ENCODE peak calls at places on chromosome 7, in nine cellular contexts. One of them, this sample, is unnamed.

GRCh38 chr7:20219446-20220292 is 2.5 kb upstream of the MACC1 start:
- DNase-seq in right cardiac atrium: peak; percentile 78
- DNase-seq in stimulated activated naive B cell treated with anti-CD40 and anti-IgM and Interleukin-4, amounts not matched to agents 10 μg/mL and 1 μg/mL and 100 μg/mL, for 72 hours: peak; percentile 83
- DNase-seq in LHCN-M2: peak; percentile 100
- DNase-seq in astrocyte of the spinal cord: peak; percentile 96
- DNase-seq in GM12865: peak; percentile 99
- DNase-seq in hepatic stellate cell: peak; percentile 22
- DNase-seq in progenitor cell of endocrine pancreas: peak; percentile 22
- DNase-seq in NCI-H2029: peak; percentile 97
- DNase-seq in this sample: no peak

GRCh38 chr7:100886936-100887185 is 2.7 kb downstream of the UFSP1 start:
- DNase-seq in right cardiac atrium: no peak
- DNase-seq in stimulated activated naive B cell treated with anti-CD40 and anti-IgM and Interleukin-4, amounts not matched to agents 10 μg/mL and 1 μg/mL and 100 μg/mL, for 72 hours: no peak
- DNase-seq in LHCN-M2: no peak
- DNase-seq in astrocyte of the spinal cord: no peak
- DNase-seq in GM12865: no peak
- DNase-seq in hepatic stellate cell: no peak
- DNase-seq in progenitor cell of endocrine pancreas: no peak
- DNase-seq in NCI-H2029: no peak
- DNase-seq in this sample: no peak

GRCh38 chr7:65798111-65799075 is 74.5 kb upstream of the VKORC1L1 start:
- DNase-seq in right cardiac atrium: no peak
- DNase-seq in stimulated activated naive B cell treated with anti-CD40 and anti-IgM and Interleukin-4, amounts not matched to agents 10 μg/mL and 1 μg/mL and 100 μg/mL, for 72 hours: no peak
- DNase-seq in LHCN-M2: peak; percentile 72
- DNase-seq in astrocyte of the spinal cord: peak; percentile 76
- DNase-seq in GM12865: peak; percentile 86
- DNase-seq in hepatic stellate cell: no peak
- DNase-seq in progenitor cell of endocrine pancreas: no peak
- DNase-seq in NCI-H2029: no peak
- DNase-seq in this sample: no peak

GRCh38 chr7:41048771-41049170 is 654.1 kb downstream of the INHBA start:
- DNase-seq in right cardiac atrium: no peak
- DNase-seq in stimulated activated naive B cell treated with anti-CD40 and anti-IgM and Interleukin-4, amounts not matched to agents 10 μg/mL and 1 μg/mL and 100 μg/mL, for 72 hours: no peak
- DNase-seq in LHCN-M2: no peak
- DNase-seq in astrocyte of the spinal cord: no peak
- DNase-seq in GM12865: no peak
- DNase-seq in hepatic stellate cell: no peak
- DNase-seq in progenitor cell of endocrine pancreas: no peak
- DNase-seq in NCI-H2029: no peak
- DNase-seq in this sample: no peak

GRCh38 chr7:156604836-156605695 is 35.5 kb upstream of the RNF32 start:
- DNase-seq in right cardiac atrium: no peak
- DNase-seq in stimulated activated naive B cell treated with anti-CD40 and anti-IgM and Interleukin-4, amounts not matched to agents 10 μg/mL and 1 μg/mL and 100 μg/mL, for 72 hours: no peak
- DNase-seq in LHCN-M2: no peak
- DNase-seq in astrocyte of the spinal cord: no peak
- DNase-seq in GM12865: no peak
- DNase-seq in hepatic stellate cell: no peak
- DNase-seq in progenitor cell of endocrine pancreas: no peak
- DNase-seq in NCI-H2029: no peak
- DNase-seq in this sample: no peak

GRCh38 chr7:148623586-148624282 is 33.2 kb downstream of the C7orf33 start:
- DNase-seq in right cardiac atrium: no peak
- DNase-seq in stimulated activated naive B cell treated with anti-CD40 and anti-IgM and Interleukin-4, amounts not matched to agents 10 μg/mL and 1 μg/mL and 100 μg/mL, for 72 hours: no peak
- DNase-seq in LHCN-M2: peak; percentile 92
- DNase-seq in astrocyte of the spinal cord: peak; percentile 73
- DNase-seq in GM12865: no peak
- DNase-seq in hepatic stellate cell: no peak
- DNase-seq in progenitor cell of endocrine pancreas: no peak
- DNase-seq in NCI-H2029: no peak
- DNase-seq in this sample: no peak

GRCh38 chr7:7595451-7595850 is 28.8 kb downstream of the MIOS start:
- DNase-seq in right cardiac atrium: no peak
- DNase-seq in stimulated activated naive B cell treated with anti-CD40 and anti-IgM and Interleukin-4, amounts not matched to agents 10 μg/mL and 1 μg/mL and 100 μg/mL, for 72 hours: no peak
- DNase-seq in LHCN-M2: peak; percentile 62
- DNase-seq in astrocyte of the spinal cord: peak; percentile 35
- DNase-seq in GM12865: no peak
- DNase-seq in hepatic stellate cell: peak; percentile 11
- DNase-seq in progenitor cell of endocrine pancreas: no peak
- DNase-seq in NCI-H2029: peak; percentile 10
- DNase-seq in this sample: no peak

GRCh38 chr7:33705333-33705833 is 200.0 kb upstream of the BMPER start:
- DNase-seq in right cardiac atrium: no peak
- DNase-seq in stimulated activated naive B cell treated with anti-CD40 and anti-IgM and Interleukin-4, amounts not matched to agents 10 μg/mL and 1 μg/mL and 100 μg/mL, for 72 hours: no peak
- DNase-seq in LHCN-M2: no peak
- DNase-seq in astrocyte of the spinal cord: no peak
- DNase-seq in GM12865: no peak
- DNase-seq in hepatic stellate cell: no peak
- DNase-seq in progenitor cell of endocrine pancreas: no peak
- DNase-seq in NCI-H2029: no peak
- DNase-seq in this sample: no peak

GRCh38 chr7:120805636-120806388 is 52.1 kb downstream of the TSPAN12 start:
- DNase-seq in right cardiac atrium: no peak
- DNase-seq in stimulated activated naive B cell treated with anti-CD40 and anti-IgM and Interleukin-4, amounts not matched to agents 10 μg/mL and 1 μg/mL and 100 μg/mL, for 72 hours: peak; percentile 12
- DNase-seq in LHCN-M2: peak; percentile 72
- DNase-seq in astrocyte of the spinal cord: peak; percentile 59
- DNase-seq in GM12865: peak; percentile 79
- DNase-seq in hepatic stellate cell: peak; percentile 9
- DNase-seq in progenitor cell of endocrine pancreas: peak; percentile 37
- DNase-seq in NCI-H2029: peak; percentile 40
- DNase-seq in this sample: peak; percentile 31

GRCh38 chr7:27611043-27611442 is 51.6 kb downstream of the HIBADH start:
- DNase-seq in right cardiac atrium: no peak
- DNase-seq in stimulated activated naive B cell treated with anti-CD40 and anti-IgM and Interleukin-4, amounts not matched to agents 10 μg/mL and 1 μg/mL and 100 μg/mL, for 72 hours: no peak
- DNase-seq in LHCN-M2: no peak
- DNase-seq in astrocyte of the spinal cord: no peak
- DNase-seq in GM12865: no peak
- DNase-seq in hepatic stellate cell: no peak
- DNase-seq in progenitor cell of endocrine pancreas: no peak
- DNase-seq in NCI-H2029: peak; percentile 2
- DNase-seq in this sample: no peak

GRCh38 chr7:101077303-101078086 is 7.8 kb upstream of the TRIM56 start:
- DNase-seq in right cardiac atrium: peak; percentile 88
- DNase-seq in stimulated activated naive B cell treated with anti-CD40 and anti-IgM and Interleukin-4, amounts not matched to agents 10 μg/mL and 1 μg/mL and 100 μg/mL, for 72 hours: peak; percentile 75
- DNase-seq in LHCN-M2: peak; percentile 73
- DNase-seq in astrocyte of the spinal cord: peak; percentile 72
- DNase-seq in GM12865: peak; percentile 80
- DNase-seq in hepatic stellate cell: peak; percentile 83
- DNase-seq in progenitor cell of endocrine pancreas: peak; percentile 78
- DNase-seq in NCI-H2029: peak; percentile 68
- DNase-seq in this sample: peak; percentile 83

GRCh38 chr7:40490603-40490924 is 355.8 kb downstream of the SUGCT start:
- DNase-seq in right cardiac atrium: no peak
- DNase-seq in stimulated activated naive B cell treated with anti-CD40 and anti-IgM and Interleukin-4, amounts not matched to agents 10 μg/mL and 1 μg/mL and 100 μg/mL, for 72 hours: no peak
- DNase-seq in LHCN-M2: no peak
- DNase-seq in astrocyte of the spinal cord: no peak
- DNase-seq in GM12865: no peak
- DNase-seq in hepatic stellate cell: no peak
- DNase-seq in progenitor cell of endocrine pancreas: no peak
- DNase-seq in NCI-H2029: no peak
- DNase-seq in this sample: no peak

GRCh38 chr7:70506463-70506862 is 625.5 kb upstream of the GALNT17 start:
- DNase-seq in right cardiac atrium: no peak
- DNase-seq in stimulated activated naive B cell treated with anti-CD40 and anti-IgM and Interleukin-4, amounts not matched to agents 10 μg/mL and 1 μg/mL and 100 μg/mL, for 72 hours: no peak
- DNase-seq in LHCN-M2: no peak
- DNase-seq in astrocyte of the spinal cord: no peak
- DNase-seq in GM12865: peak; percentile 23
- DNase-seq in hepatic stellate cell: no peak
- DNase-seq in progenitor cell of endocrine pancreas: no peak
- DNase-seq in NCI-H2029: no peak
- DNase-seq in this sample: no peak

GRCh38 chr7:12567015-12567414 is 3.5 kb upstream of the SCIN start:
- DNase-seq in right cardiac atrium: no peak
- DNase-seq in stimulated activated naive B cell treated with anti-CD40 and anti-IgM and Interleukin-4, amounts not matched to agents 10 μg/mL and 1 μg/mL and 100 μg/mL, for 72 hours: no peak
- DNase-seq in LHCN-M2: no peak
- DNase-seq in astrocyte of the spinal cord: no peak
- DNase-seq in GM12865: peak; percentile 77
- DNase-seq in hepatic stellate cell: no peak
- DNase-seq in progenitor cell of endocrine pancreas: no peak
- DNase-seq in NCI-H2029: no peak
- DNase-seq in this sample: no peak

GRCh38 chr7:5635461-5636445 is 145.7 kb downstream of the RNF216 start:
- DNase-seq in right cardiac atrium: no peak
- DNase-seq in stimulated activated naive B cell treated with anti-CD40 and anti-IgM and Interleukin-4, amounts not matched to agents 10 μg/mL and 1 μg/mL and 100 μg/mL, for 72 hours: no peak
- DNase-seq in LHCN-M2: peak; percentile 11
- DNase-seq in astrocyte of the spinal cord: no peak
- DNase-seq in GM12865: no peak
- DNase-seq in hepatic stellate cell: no peak
- DNase-seq in progenitor cell of endocrine pancreas: no peak
- DNase-seq in NCI-H2029: no peak
- DNase-seq in this sample: no peak

GRCh38 chr7:107180378-107180777 is 11.6 kb downstream of the HBP1 start:
- DNase-seq in right cardiac atrium: peak; percentile 65
- DNase-seq in stimulated activated naive B cell treated with anti-CD40 and anti-IgM and Interleukin-4, amounts not matched to agents 10 μg/mL and 1 μg/mL and 100 μg/mL, for 72 hours: peak; percentile 32
- DNase-seq in LHCN-M2: peak; percentile 83
- DNase-seq in astrocyte of the spinal cord: peak; percentile 71
- DNase-seq in GM12865: peak; percentile 24
- DNase-seq in hepatic stellate cell: no peak
- DNase-seq in progenitor cell of endocrine pancreas: no peak
- DNase-seq in NCI-H2029: no peak
- DNase-seq in this sample: peak; percentile 74

GRCh38 chr7:21041666-21042065 is 255.0 kb upstream of the SP8 start:
- DNase-seq in right cardiac atrium: no peak
- DNase-seq in stimulated activated naive B cell treated with anti-CD40 and anti-IgM and Interleukin-4, amounts not matched to agents 10 μg/mL and 1 μg/mL and 100 μg/mL, for 72 hours: no peak
- DNase-seq in LHCN-M2: no peak
- DNase-seq in astrocyte of the spinal cord: no peak
- DNase-seq in GM12865: no peak
- DNase-seq in hepatic stellate cell: no peak
- DNase-seq in progenitor cell of endocrine pancreas: no peak
- DNase-seq in NCI-H2029: no peak
- DNase-seq in this sample: no peak

GRCh38 chr7:73683916-73684693 is 708 bp downstream of the BUD23 start:
- DNase-seq in right cardiac atrium: peak; percentile 46
- DNase-seq in stimulated activated naive B cell treated with anti-CD40 and anti-IgM and Interleukin-4, amounts not matched to agents 10 μg/mL and 1 μg/mL and 100 μg/mL, for 72 hours: no peak
- DNase-seq in LHCN-M2: no peak
- DNase-seq in astrocyte of the spinal cord: no peak
- DNase-seq in GM12865: no peak
- DNase-seq in hepatic stellate cell: no peak
- DNase-seq in progenitor cell of endocrine pancreas: no peak
- DNase-seq in NCI-H2029: no peak
- DNase-seq in this sample: no peak

GRCh38 chr7:121302214-121302745 is 26.5 kb upstream of the WNT16 start:
- DNase-seq in right cardiac atrium: no peak
- DNase-seq in stimulated activated naive B cell treated with anti-CD40 and anti-IgM and Interleukin-4, amounts not matched to agents 10 μg/mL and 1 μg/mL and 100 μg/mL, for 72 hours: peak; percentile 19
- DNase-seq in LHCN-M2: peak; percentile 88
- DNase-seq in astrocyte of the spinal cord: peak; percentile 84
- DNase-seq in GM12865: peak; percentile 77
- DNase-seq in hepatic stellate cell: peak; percentile 53
- DNase-seq in progenitor cell of endocrine pancreas: no peak
- DNase-seq in NCI-H2029: no peak
- DNase-seq in this sample: no peak